ENCODE peak calls at places on chromosome 1, in six cellular contexts. F, X, N, M, U and C are unnamed samples.

GRCh38 chr1:224447251-224447650 is 12.7 kb upstream of the WDR26 start:
- DNase-seq in F (peak; percentile 79), X (no peak), N (peak; percentile 33), M (peak; percentile 46), U (no peak), C (no peak)

GRCh38 chr1:55503663-55504305 is 288.6 kb upstream of the USP24 start:
- DNase-seq in F (peak; percentile 31), X (no peak), N (no peak), M (no peak), U (no peak), C (no peak)

GRCh38 chr1:208158640-208159541 is 85.3 kb downstream of the PLXNA2 start:
- DNase-seq in F (no peak), X (no peak), N (no peak), M (peak; percentile 38), U (no peak), C (no peak)

GRCh38 chr1:156704930-156705320 is 458 bp downstream of the CRABP2 start:
- DNase-seq in F (peak; percentile 78), X (peak; percentile 70), N (peak; percentile 65), M (peak; percentile 89), U (peak; percentile 85), C (no peak)

GRCh38 chr1:14970115-14970798 is 183.3 kb upstream of the TMEM51 start:
- DNase-seq in F (peak; percentile 96), X (peak; percentile 86), N (peak; percentile 65), M (peak; percentile 90), U (peak; percentile 55), C (peak; percentile 51)

GRCh38 chr1:20551945-20552727 is at the start of gene FAM43B:
- DNase-seq in F (peak; percentile 35), X (peak; percentile 47), N (no peak), M (peak; percentile 14), U (no peak), C (no peak)

GRCh38 chr1:82818596-82818995 is 1017.9 kb downstream of the ADGRL2 start:
- DNase-seq in F (no peak), X (no peak), N (peak; percentile 60), M (peak; percentile 9), U (no peak), C (no peak)

GRCh38 chr1:243268751-243269460 is 13.1 kb downstream of the SDCCAG8 start:
- DNase-seq in F (no peak), X (no peak), N (no peak), M (no peak), U (peak; percentile 55), C (peak; percentile 72)

GRCh38 chr1:113095790-113096455 is 22.9 kb downstream of the LRIG2 start:
- DNase-seq in F (no peak), X (no peak), N (no peak), M (no peak), U (no peak), C (no peak)

GRCh38 chr1:111857251-111857651 is 101.5 kb downstream of the DDX20 start:
- DNase-seq in F (no peak), X (no peak), N (no peak), M (no peak), U (no peak), C (no peak)

GRCh38 chr1:87170151-87170550 is 158.5 kb upstream of the LMO4 start:
- DNase-seq in F (peak; percentile 51), X (no peak), N (no peak), M (no peak), U (no peak), C (no peak)

GRCh38 chr1:15965228-15965767 is 10.6 kb downstream of the ZBTB17 start:
- DNase-seq in F (peak; percentile 94), X (peak; percentile 65), N (no peak), M (no peak), U (no peak), C (no peak)

GRCh38 chr1:178031856-178032320 is 62.0 kb upstream of the RASAL2 start:
- DNase-seq in F (peak; percentile 93), X (peak; percentile 90), N (peak; percentile 68), M (peak; percentile 86), U (peak; percentile 92), C (peak; percentile 79)

GRCh38 chr1:61392417-61393242 is 310.3 kb downstream of the NFIA start:
- DNase-seq in F (no peak), X (no peak), N (no peak), M (no peak), U (no peak), C (no peak)

GRCh38 chr1:40769815-40770214 is 13.8 kb upstream of the KCNQ4 start:
- DNase-seq in F (no peak), X (no peak), N (no peak), M (no peak), U (no peak), C (no peak)

GRCh38 chr1:238642231-238642630 is 744.1 kb upstream of the CHRM3 start:
- DNase-seq in F (peak; percentile 55), X (no peak), N (peak; percentile 65), M (peak; percentile 8), U (no peak), C (no peak)

GRCh38 chr1:240739139-240739538 is 127.2 kb upstream of the GREM2 start:
- DNase-seq in F (peak; percentile 43), X (no peak), N (no peak), M (no peak), U (no peak), C (no peak)

GRCh38 chr1:219882116-219882515 is 46.2 kb downstream of the SLC30A10 start:
- DNase-seq in F (no peak), X (no peak), N (no peak), M (no peak), U (no peak), C (no peak)

GRCh38 chr1:157472302-157472701 is 80.0 kb downstream of the FCRL5 start:
- DNase-seq in F (no peak), X (no peak), N (no peak), M (peak; percentile 3), U (no peak), C (peak; percentile 26)

GRCh38 chr1:42358791-42359190 is 21.8 kb upstream of the RIMKLA start:
- DNase-seq in F (no peak), X (no peak), N (no peak), M (no peak), U (no peak), C (no peak)

GRCh38 chr1:16170283-16170673 is 14.4 kb upstream of the EPHA2 start:
- DNase-seq in F (no peak), X (no peak), N (no peak), M (no peak), U (no peak), C (no peak)

GRCh38 chr1:72000809-72001208 is 281.5 kb downstream of the NEGR1 start:
- DNase-seq in F (peak; percentile 4), X (no peak), N (peak; percentile 87), M (peak; percentile 2), U (peak; percentile 1), C (peak; percentile 69)

GRCh38 chr1:115538579-115538978 is 103.2 kb upstream of the VANGL1 start:
- DNase-seq in F (no peak), X (no peak), N (no peak), M (peak; percentile 50), U (no peak), C (no peak)

GRCh38 chr1:93600663-93601062 is 81.0 kb downstream of the BCAR3 start:
- DNase-seq in F (no peak), X (no peak), N (no peak), M (no peak), U (no peak), C (no peak)

GRCh38 chr1:172960019-172960418 is 90.7 kb downstream of the TNFSF18 start:
- DNase-seq in F (no peak), X (peak; percentile 22), N (no peak), M (peak; percentile 58), U (no peak), C (no peak)

GRCh38 chr1:153849487-153850185 is 73.1 kb downstream of the GATAD2B start:
- DNase-seq in F (no peak), X (no peak), N (no peak), M (no peak), U (no peak), C (no peak)

GRCh38 chr1:59703226-59703917 is 111.4 kb upstream of the HOOK1 start:
- DNase-seq in F (peak; percentile 88), X (peak; percentile 36), N (peak; percentile 6), M (peak; percentile 6), U (no peak), C (no peak)

GRCh38 chr1:181062800-181063428 is 25.6 kb upstream of the IER5 start:
- DNase-seq in F (peak; percentile 38), X (no peak), N (no peak), M (no peak), U (no peak), C (no peak)

GRCh38 chr1:165235158-165235776 is 121.2 kb downstream of the LMX1A start:
- DNase-seq in F (no peak), X (no peak), N (no peak), M (no peak), U (no peak), C (no peak)

GRCh38 chr1:101653482-101653946 is 343.2 kb downstream of the OLFM3 start:
- DNase-seq in F (peak; percentile 12), X (no peak), N (peak; percentile 50), M (peak; percentile 1), U (peak; percentile 28), C (no peak)

GRCh38 chr1:87916965-87917364 is 588.3 kb downstream of the LMO4 start:
- DNase-seq in F (no peak), X (no peak), N (no peak), M (peak; percentile 39), U (no peak), C (no peak)

GRCh38 chr1:172940170-172940855 is 110.4 kb downstream of the TNFSF18 start:
- DNase-seq in F (no peak), X (peak; percentile 18), N (peak; percentile 50), M (no peak), U (no peak), C (no peak)

GRCh38 chr1:156502749-156503671 is 2.4 kb upstream of the MEF2D start:
- DNase-seq in F (peak; percentile 93), X (peak; percentile 83), N (peak; percentile 97), M (peak; percentile 96), U (peak; percentile 87), C (peak; percentile 87)

GRCh38 chr1:227945891-227946623 is 1.7 kb downstream of the WNT9A start:
- DNase-seq in F (peak; percentile 81), X (peak; percentile 89), N (peak; percentile 78), M (peak; percentile 91), U (peak; percentile 82), C (peak; percentile 85)

GRCh38 chr1:1216770-1217620 is 3.0 kb upstream of the TNFRSF4 start:
- DNase-seq in F (no peak), X (no peak), N (no peak), M (no peak), U (no peak), C (no peak)

GRCh38 chr1:17108360-17108759 is 10.9 kb downstream of the PADI2 start:
- DNase-seq in F (no peak), X (no peak), N (no peak), M (no peak), U (no peak), C (peak; percentile 45)